ENCODE peak calls at places on chromosome 1, in ten cellular contexts. K is choroid plexus epithelial cell; A is AG20443; O is left cardiac atrium; N is ACHN; U is stimulated activated CD4-positive, alpha-beta T cell treated with anti-CD3 and anti-CD28 coated beads, TNF-alpha, amount 100 ng/mL, for 4 hours; T is activated CD8-positive, alpha-beta memory T cell treated with anti-CD3 and anti-CD28 coated beads for 4 hours; H is glutamatergic neuron; L is NCI-H748 treated with DMSO at 0.1 percent for 48 hours; C is fibroblast of the aortic adventitia. E is an unnamed sample.

GRCh38 chr1:231933711-231934626 is 307.4 kb downstream of the DISC1 start:
- DNase-seq in K (no peak), A (no peak), O (no peak), N (no peak), U (no peak), T (no peak), H (no peak), L (no peak), C (no peak), E (no peak)

GRCh38 chr1:22141493-22141892 is 1.4 kb downstream of the WNT4 start:
- DNase-seq in K (peak), A (no peak), O (no peak), N (no peak), U (no peak), T (no peak), H (no peak), L (no peak), C (no peak), E (no peak)

GRCh38 chr1:43472087-43472462 is 18.3 kb upstream of the HYI start:
- DNase-seq in K (no peak), A (no peak), O (no peak), N (no peak), U (no peak), T (no peak), H (no peak), L (no peak), C (no peak), E (no peak)

GRCh38 chr1:81420760-81421159 is 380.0 kb upstream of the ADGRL2 start:
- DNase-seq in K (no peak), A (no peak), O (no peak), N (no peak), U (no peak), T (no peak), H (no peak), L (no peak), C (no peak), E (no peak)

GRCh38 chr1:26833432-26834405 is 7.2 kb downstream of the ZDHHC18 start:
- DNase-seq in K (peak), A (no peak), O (peak), N (no peak), U (peak), T (peak), H (no peak), L (no peak), C (no peak), E (peak)

GRCh38 chr1:3910049-3910731 is 10.1 kb upstream of the C1orf174 start:
- DNase-seq in K (no peak), A (no peak), O (no peak), N (no peak), U (no peak), T (no peak), H (peak), L (no peak), C (no peak), E (no peak)

GRCh38 chr1:167991546-167991945 is 54.7 kb upstream of the MPC2 start:
- DNase-seq in K (no peak), A (no peak), O (no peak), N (no peak), U (no peak), T (no peak), H (no peak), L (no peak), C (peak), E (no peak)

GRCh38 chr1:43306688-43307457 is 6.1 kb downstream of the TIE1 start:
- DNase-seq in K (no peak), A (no peak), O (peak), N (no peak), U (no peak), T (no peak), H (no peak), L (no peak), C (no peak), E (no peak)